ENCODE peak calls at places on chromosome 15, in five cellular contexts. L is ovary, Y is body of pancreas, D is spleen, I is dorsolateral prefrontal cortex. S is an unnamed sample. For H3K27me3, the result is how much of the 10 kb centered on the place peaks cover.

GRCh38 chr15:40511472-40512133 is 40.8 kb downstream of the CHST14 start:
- DNase-seq in L (peak), Y (peak), D (peak), I (no peak), S (peak)

GRCh38 chr15:78979456-78980320 is 34.8 kb upstream of the CTSH start:
- DNase-seq in L (peak), Y (peak), D (no peak), I (peak), S (peak)

GRCh38 chr15:29470794-29471193 is 201.2 kb upstream of the NSMCE3 start:
- DNase-seq in L (no peak), Y (peak), D (no peak), I (no peak), S (no peak)

GRCh38 chr15:63909819-63910437 is 76.2 kb upstream of the HERC1 start:
- DNase-seq in L (no peak), Y (peak), D (peak), I (no peak), S (no peak)

GRCh38 chr15:63292771-63293170 is 15.4 kb downstream of the APH1B start:
- DNase-seq in L (no peak), Y (no peak), D (no peak), I (no peak), S (no peak)

GRCh38 chr15:64845183-64845611 is 3.5 kb downstream of the PLEKHO2 start:
- DNase-seq in L (peak), Y (no peak), D (peak), I (peak), S (peak)

GRCh38 chr15:69673236-69673881 is 220.7 kb downstream of the RPLP1 start:
- DNase-seq in L (no peak), Y (no peak), D (no peak), I (peak), S (no peak)

GRCh38 chr15:43213466-43213865 is 7.4 kb downstream of the EPB42 start:
- DNase-seq in L (no peak), Y (no peak), D (no peak), I (no peak), S (no peak)

GRCh38 chr15:97235285-97235985 is 725.1 kb upstream of the ARRDC4 start:
- DNase-seq in L (peak), Y (peak), D (no peak), I (peak), S (peak)

GRCh38 chr15:76503121-76503520 is 166.5 kb downstream of the ISL2 start:
- DNase-seq in L (no peak), Y (no peak), D (no peak), I (no peak), S (no peak)

GRCh38 chr15:48719668-48720067 is 74.2 kb upstream of the FBN1 start:
- DNase-seq in L (no peak), Y (no peak), D (no peak), I (no peak), S (no peak)
- H3K27me3 ChIP-seq in L (under half), Y (under half), D (under half), I (under half), S (under half)

DNA sequence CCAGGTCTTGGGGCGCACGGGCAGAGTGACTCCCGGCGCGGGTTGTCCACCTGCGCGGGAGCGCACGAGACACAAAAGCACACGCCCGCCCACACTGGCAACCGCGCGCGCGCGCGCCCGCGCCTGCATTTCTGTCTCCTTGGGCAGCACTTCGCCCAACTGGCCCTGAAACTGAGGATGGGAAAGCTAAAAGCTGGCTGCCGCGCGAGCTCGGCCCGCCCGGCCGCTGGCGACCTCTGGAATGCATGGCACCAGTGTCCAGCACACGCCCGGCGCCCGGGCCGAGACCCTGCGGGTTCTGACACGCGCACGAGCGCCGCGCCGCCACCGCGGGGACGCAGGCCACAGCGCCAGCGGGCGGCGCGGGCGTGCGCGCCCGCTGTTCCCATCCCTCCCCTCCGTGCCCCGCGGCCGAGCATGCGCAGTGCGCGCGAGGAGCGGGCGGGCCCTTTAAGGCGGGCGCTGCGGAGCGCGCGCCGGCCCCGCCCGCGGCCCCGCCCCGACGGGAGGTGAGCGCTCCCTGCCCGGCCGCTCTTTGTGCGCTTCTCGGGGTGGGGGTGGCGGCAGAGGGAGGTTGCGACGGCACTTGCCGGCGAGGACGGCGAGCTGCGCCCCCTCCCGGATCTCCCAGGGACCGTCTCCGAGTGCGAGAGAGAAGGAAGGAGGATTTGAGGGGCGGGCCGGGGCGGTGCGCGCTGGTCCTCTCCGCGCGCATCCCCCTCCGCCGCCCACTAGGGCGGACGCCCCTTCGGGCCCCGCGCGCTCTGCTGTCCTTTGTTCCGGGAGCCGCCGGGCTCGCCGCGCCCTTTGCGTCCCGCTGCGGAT is 1.1 kb upstream of the MEX3B start:
- DNase-seq in L (peak), Y (peak), D (peak), I (peak), S (peak)
- H3K27me3 ChIP-seq in L (under half), Y (under half), D (under half), I (under half), S (under half)

GRCh38 chr15:67212655-67213054 is 41.8 kb downstream of the AAGAB start:
- DNase-seq in L (no peak), Y (no peak), D (no peak), I (no peak), S (no peak)
- H3K27me3 ChIP-seq in L (under half), Y (under half), D (under half), I (under half), S (under half)

DNA sequence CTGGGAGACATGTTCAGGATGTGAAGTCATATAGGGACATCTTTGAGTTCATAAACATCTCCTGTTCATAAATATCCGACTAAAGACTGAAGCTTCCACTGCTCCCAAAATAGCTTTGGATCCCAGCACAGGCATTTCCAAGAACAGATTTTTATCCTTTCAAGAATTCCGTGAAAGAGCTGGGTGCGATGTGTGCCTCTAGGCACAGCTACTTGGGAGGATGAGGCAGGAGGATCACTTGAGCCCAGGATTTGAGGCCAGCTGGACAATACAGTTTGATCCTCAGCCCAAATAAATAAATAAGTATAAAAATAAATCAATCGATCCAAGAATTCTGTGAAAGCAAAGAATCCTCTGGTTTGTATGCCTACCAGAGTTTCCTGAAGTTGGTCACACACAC is 6.7 kb upstream of the ISLR2 start:
- DNase-seq in L (no peak), Y (no peak), D (no peak), I (no peak), S (no peak)
- H3K27me3 ChIP-seq in L (under half), Y (under half), D (under half), I (under half), S (under half)

GRCh38 chr15:99176757-99177156 is 71.9 kb downstream of the SYNM start:
- DNase-seq in L (no peak), Y (no peak), D (no peak), I (no peak), S (no peak)

GRCh38 chr15:99174567-99174966 is 69.7 kb downstream of the SYNM start:
- DNase-seq in L (peak), Y (no peak), D (no peak), I (no peak), S (no peak)

GRCh38 chr15:99180287-99180962 is 69.0 kb downstream of the TTC23 start:
- DNase-seq in L (no peak), Y (no peak), D (no peak), I (no peak), S (no peak)

GRCh38 chr15:99174989-99175388 is 70.1 kb downstream of the SYNM start:
- DNase-seq in L (no peak), Y (no peak), D (no peak), I (no peak), S (no peak)

DNA sequence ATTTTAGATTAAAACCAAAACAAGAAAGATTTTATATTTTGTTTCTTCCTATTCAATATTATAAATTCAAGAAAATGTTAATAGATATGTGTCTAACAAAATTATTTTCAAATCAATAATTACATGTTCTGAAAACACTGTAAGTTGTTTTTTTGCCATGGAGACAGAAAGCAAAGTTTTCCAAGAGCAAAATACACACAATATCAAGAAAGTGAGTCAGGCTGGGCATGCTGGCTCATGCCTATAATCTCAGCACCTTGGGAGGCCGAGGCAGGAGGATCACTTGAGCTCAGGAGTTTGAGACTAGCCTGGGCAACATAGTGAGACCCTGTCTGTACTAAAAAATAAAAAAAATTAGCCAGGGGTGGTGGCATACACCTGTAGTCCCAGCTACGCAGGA is 71.7 kb downstream of the TTC23 start:
- DNase-seq in L (no peak), Y (no peak), D (no peak), I (no peak), S (no peak)
- H3K27me3 ChIP-seq in L (under half), Y (under half), D (under half), I (under half), S (under half)

GRCh38 chr15:34493001-34493400 is 55.4 kb upstream of the GOLGA8A start:
- DNase-seq in L (no peak), Y (no peak), D (no peak), I (no peak), S (no peak)

GRCh38 chr15:34494084-34494399 is 56.4 kb upstream of the GOLGA8A start:
- DNase-seq in L (no peak), Y (no peak), D (no peak), I (no peak), S (no peak)

GRCh38 chr15:34501131-34501530 is 63.5 kb upstream of the GOLGA8A start:
- DNase-seq in L (no peak), Y (no peak), D (no peak), I (no peak), S (no peak)

DNA sequence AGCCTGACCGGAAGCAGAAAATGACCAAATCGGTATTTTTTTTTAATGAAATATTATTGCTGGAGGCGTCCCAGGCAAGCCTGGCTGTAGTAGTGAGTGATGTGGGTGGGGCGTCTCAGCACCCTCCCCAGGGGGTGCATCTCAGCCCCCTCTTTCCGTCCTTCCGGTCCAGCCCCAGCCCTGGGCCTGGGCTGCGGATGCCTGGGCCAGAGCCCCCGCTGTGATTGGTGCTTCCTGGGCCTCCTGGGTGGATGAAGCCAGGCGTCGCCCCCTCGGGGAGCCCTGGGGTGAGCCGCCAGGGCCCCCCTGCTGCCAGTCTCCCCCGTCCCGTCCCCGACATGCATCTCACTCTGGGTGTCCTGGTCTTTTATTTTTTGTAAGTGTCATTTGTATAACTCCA is 59.0 kb upstream of the GOLGA8A start:
- DNase-seq in L (no peak), Y (no peak), D (no peak), I (no peak), S (no peak)
- H3K27me3 ChIP-seq in L (under half), Y (under half), D (half or more), I (half or more), S (under half)

DNA sequence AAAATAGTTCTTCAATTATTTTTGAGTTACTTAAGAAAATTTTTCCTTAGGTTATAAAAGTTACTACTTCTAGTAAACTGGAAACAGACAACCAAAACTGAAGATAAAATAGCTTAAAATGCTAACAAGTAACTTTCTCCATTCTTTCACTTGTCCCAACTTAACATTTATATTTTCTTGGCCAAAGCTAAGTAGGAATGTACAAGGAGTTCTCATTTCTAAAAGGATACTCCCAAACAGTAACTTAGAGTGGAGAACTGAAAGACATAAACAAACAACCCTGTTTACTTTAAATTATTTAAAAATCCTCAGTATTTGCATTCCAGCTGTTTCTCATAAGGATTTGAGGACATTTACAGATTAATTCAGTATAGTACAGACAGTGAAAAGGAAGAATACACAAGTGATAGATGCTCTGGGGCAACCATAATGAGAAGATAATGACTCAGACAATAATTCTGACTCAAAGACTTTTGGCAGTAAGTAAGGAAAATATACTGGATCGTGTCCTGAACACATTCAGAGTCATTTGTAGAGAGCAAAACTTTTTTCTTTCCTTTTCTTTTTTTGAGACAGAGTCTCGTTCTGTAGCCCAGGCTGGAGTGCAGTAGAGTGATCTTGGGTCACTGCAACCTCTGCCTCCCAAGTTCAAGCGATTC is 29.2 kb upstream of the ANXA2 start:
- DNase-seq in L (no peak), Y (no peak), D (no peak), I (no peak), S (no peak)
- H3K27me3 ChIP-seq in L (under half), Y (under half), D (under half), I (under half), S (under half)

GRCh38 chr15:93089855-93090305 is 869 bp upstream of the RGMA start:
- DNase-seq in L (no peak), Y (no peak), D (no peak), I (no peak), S (peak)
- H3K27me3 ChIP-seq in L (under half), Y (under half), D (half or more), I (under half), S (under half)